ENCODE peak calls at places on chromosomes 7 and 10, in seven cellular contexts. Q is IMR-90, H is prostate gland, O is HepG2, I is thyroid gland, N is suprapubic skin, D is spleen. P is an unnamed sample.

GRCh38 chr10:79053481-79054202 is 15.1 kb upstream of the ZMIZ1 start:
- DNase-seq in Q (no peak), H (no peak), O (no peak), I (no peak), N (peak; percentile 55), D (peak; percentile 67), P (no peak)

GRCh38 chr10:92490387-92490786 is 83.5 kb downstream of the IDE start:
- DNase-seq in Q (peak; percentile 87), H (no peak), O (no peak), I (no peak), N (no peak), D (no peak), P (no peak)

GRCh38 chr7:12231097-12231496 is 20.0 kb downstream of the TMEM106B start:
- DNase-seq in Q (no peak), H (no peak), O (no peak), I (no peak), N (no peak), D (no peak), P (no peak)

GRCh38 chr7:124035706-124036105 is 2.8 kb upstream of the TMEM229A start:
- DNase-seq in Q (no peak), H (no peak), O (no peak), I (no peak), N (no peak), D (no peak), P (no peak)

GRCh38 chr10:8499312-8499711 is 444.8 kb downstream of the GATA3 start:
- DNase-seq in Q (no peak), H (no peak), O (no peak), I (no peak), N (no peak), D (no peak), P (no peak)

GRCh38 chr10:3077940-3078630 is 10.7 kb downstream of the PFKP start:
- DNase-seq in Q (no peak), H (no peak), O (no peak), I (no peak), N (no peak), D (no peak), P (no peak)

GRCh38 chr10:43043342-43043772 is 33.5 kb upstream of the RET start:
- DNase-seq in Q (no peak), H (no peak), O (no peak), I (no peak), N (no peak), D (no peak), P (no peak)

GRCh38 chr7:90503379-90503778 is 33.9 kb downstream of the PTTG1IP2 start:
- DNase-seq in Q (no peak), H (no peak), O (no peak), I (no peak), N (no peak), D (no peak), P (no peak)

GRCh38 chr10:59372543-59372942 is 10.2 kb upstream of the FAM13C start:
- DNase-seq in Q (peak; percentile 49), H (no peak), O (no peak), I (no peak), N (no peak), D (no peak), P (no peak)

GRCh38 chr10:132624847-132625839 is 87.6 kb downstream of the INPP5A start:
- DNase-seq in Q (peak; percentile 20), H (no peak), O (no peak), I (no peak), N (peak; percentile 54), D (peak; percentile 72), P (no peak)

GRCh38 chr7:2503056-2503941 is 16.3 kb upstream of the LFNG start:
- DNase-seq in Q (no peak), H (no peak), O (no peak), I (no peak), N (no peak), D (no peak), P (no peak)

GRCh38 chr7:135755351-135755753 is 6.7 kb upstream of the FAM180A start:
- DNase-seq in Q (no peak), H (no peak), O (no peak), I (no peak), N (no peak), D (no peak), P (no peak)

GRCh38 chr7:13949450-13949849 is 40.0 kb downstream of the ETV1 start:
- DNase-seq in Q (no peak), H (no peak), O (no peak), I (no peak), N (no peak), D (no peak), P (no peak)

GRCh38 chr10:118698421-118698820 is 56.3 kb downstream of the CACUL1 start:
- DNase-seq in Q (peak; percentile 72), H (no peak), O (peak; percentile 10), I (no peak), N (no peak), D (peak; percentile 73), P (no peak)

GRCh38 chr10:75773139-75773801 is 341.8 kb downstream of the LRMDA start:
- DNase-seq in Q (peak; percentile 8), H (no peak), O (peak; percentile 92), I (no peak), N (no peak), D (no peak), P (no peak)

GRCh38 chr7:75567948-75568595 is 76.0 kb downstream of the SPDYE5 start:
- DNase-seq in Q (no peak), H (no peak), O (no peak), I (no peak), N (no peak), D (no peak), P (no peak)

GRCh38 chr7:120862987-120863386 is 5.0 kb upstream of the TSPAN12 start:
- DNase-seq in Q (no peak), H (no peak), O (no peak), I (no peak), N (no peak), D (no peak), P (no peak)

DNA sequence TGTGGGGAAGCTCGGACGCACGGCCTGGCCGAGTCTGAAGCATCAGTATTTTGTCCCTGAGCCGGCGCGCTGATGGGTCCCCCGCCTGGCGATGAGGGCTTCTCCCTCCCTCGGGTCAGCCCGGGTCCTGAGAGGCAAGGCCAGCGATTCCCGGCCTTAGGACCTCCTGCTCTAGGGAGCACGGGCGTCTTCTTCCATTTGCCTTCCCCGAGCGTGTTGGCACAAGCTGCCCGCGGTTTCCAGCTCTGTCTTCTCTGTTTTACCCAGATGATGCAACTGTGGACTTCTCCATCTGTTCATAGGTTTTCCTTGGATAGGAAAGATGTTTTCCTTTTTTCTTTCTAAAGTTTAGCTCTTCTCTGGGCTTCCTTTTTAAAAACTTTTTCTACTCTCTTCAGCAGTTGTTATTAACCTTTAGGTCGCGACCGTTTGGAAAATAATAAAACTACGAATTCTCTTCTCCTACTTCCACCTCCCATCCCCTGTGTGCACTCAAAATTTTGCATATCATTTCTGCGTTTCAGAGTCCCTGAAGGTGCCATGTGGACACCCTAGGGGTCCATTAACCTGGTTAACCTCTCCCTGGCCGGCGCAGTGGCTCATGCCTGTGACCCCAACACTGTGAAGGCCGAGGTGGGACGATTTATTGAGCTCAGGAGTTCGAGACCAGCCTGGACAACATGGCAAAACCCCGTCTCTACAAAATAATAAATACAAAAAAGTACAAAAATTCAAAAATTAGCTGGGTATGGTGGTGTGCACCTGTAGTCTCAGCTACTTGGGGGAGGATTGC is 1.4 kb upstream of the SLC25A28 start:
- DNase-seq in Q (no peak), H (no peak), O (no peak), I (no peak), N (no peak), D (peak; percentile 82), P (no peak)
- TF ChIP-seq POLR2A in Q (no peak), H (peak; percentile 94), O (peak; percentile 66), I (no peak), N (peak; percentile 87), D (peak; percentile 21), P (peak; percentile 40)

DNA sequence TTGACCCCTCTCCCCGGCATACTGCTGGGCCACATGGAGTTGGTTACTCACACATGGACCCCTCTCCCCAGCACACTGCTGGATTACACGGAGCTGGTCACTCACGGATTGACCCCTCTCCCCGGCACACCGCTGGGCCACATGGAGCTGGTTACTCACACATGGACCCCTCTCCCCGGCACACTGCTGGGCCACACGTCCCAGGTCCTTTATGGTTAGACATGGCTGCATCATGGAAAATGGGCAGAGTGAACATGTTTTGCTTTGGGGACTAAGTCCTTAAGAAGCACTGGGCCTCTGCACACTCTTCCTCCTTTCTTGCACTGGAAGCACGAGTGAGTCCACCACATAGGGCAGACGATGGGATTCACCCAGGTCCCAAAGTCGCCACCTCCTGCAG is 102.1 kb upstream of the SHH start:
- DNase-seq in Q (no peak), H (no peak), O (no peak), I (no peak), N (peak; percentile 38), D (peak; percentile 59), P (no peak)
- H3K9me3 ChIP-seq in Q (peaks cover 21% of the 10 kb centered on the region), H (no peaks in the 10 kb centered on the region), O (no peaks in the 10 kb centered on the region), I (no peaks in the 10 kb centered on the region), N (peaks cover 7% of the 10 kb centered on the region), D (peaks cover 34% of the 10 kb centered on the region), P (peaks cover 7% of the 10 kb centered on the region)

DNA sequence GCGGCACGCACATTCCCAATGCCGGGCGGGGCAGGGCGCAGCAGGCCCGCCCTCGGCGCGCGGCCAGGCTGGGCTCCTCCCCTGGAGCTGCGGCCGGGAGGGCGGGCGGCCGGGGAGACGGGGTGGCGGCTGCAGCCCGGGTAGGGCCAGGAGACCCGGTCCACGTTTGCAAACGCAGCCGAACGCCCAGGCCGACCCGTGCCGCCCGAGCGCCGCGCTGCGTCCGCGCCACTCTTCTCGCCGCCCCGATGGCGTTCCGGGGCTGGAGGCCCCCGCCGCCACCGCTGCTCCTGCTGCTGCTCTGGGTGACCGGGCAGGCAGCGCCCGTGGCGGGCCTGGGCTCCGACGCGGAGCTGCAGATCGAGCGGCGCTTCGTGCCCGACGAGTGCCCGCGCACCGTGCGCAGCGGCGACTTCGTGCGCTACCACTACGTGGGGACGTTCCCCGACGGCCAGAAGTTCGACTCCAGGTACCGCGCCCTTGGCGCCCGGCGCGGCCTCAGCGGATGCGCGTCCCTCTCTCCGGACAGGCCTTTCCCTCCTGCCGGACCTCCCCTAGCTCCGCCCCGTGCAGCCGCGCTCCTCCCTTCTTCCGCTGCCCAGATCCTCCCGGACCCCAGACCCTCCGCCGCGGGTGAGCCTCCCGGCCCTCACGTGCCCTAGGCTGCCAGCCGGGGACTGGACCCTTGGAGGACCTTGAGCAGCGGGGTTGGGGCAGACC is at the start of gene FKBP9:
- DNase-seq in Q (peak; percentile 79), H (peak; percentile 85), O (peak; percentile 76), I (peak; percentile 78), N (peak; percentile 87), D (peak; percentile 92), P (peak; percentile 89)
- TF ChIP-seq POLR2A in Q (peak; percentile 38), H (peak; percentile 66), O (peak; percentile 87), I (peak; percentile 2), N (peak; percentile 36), D (no peak), P (peak; percentile 29)

GRCh38 chr7:56218510-56218909 is 102.3 kb upstream of the NUPR2 start:
- DNase-seq in Q (no peak), H (no peak), O (no peak), I (peak; percentile 19), N (no peak), D (no peak), P (no peak)

GRCh38 chr7:56219017-56219416 is 102.8 kb upstream of the NUPR2 start:
- DNase-seq in Q (no peak), H (no peak), O (no peak), I (no peak), N (no peak), D (no peak), P (no peak)

DNA sequence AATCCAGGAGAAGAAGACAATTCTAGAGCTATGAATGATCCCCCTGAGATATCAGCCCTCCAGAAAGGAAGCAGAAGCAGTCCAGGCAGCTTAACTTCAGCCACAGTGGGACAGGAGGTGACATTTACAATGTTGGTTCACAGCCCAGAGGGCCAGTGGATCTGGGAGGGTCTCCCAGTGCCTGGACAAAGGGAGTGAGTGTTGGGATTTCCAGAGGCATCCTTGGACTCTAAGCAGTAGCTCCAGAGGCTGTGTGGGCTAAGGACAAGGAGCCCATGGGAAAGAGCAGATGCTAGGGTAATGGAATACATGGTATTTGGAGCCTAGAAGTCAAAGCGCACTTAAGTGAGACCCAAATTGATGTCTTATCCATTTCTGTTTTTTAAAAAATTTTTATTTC is 97.4 kb upstream of the NUPR2 start:
- DNase-seq in Q (no peak), H (no peak), O (no peak), I (no peak), N (no peak), D (no peak), P (no peak)
- H3K9me3 ChIP-seq in Q (peaks cover 10% of the 10 kb centered on the region), H (no peaks in the 10 kb centered on the region), O (peaks cover 19% of the 10 kb centered on the region), I (no peaks in the 10 kb centered on the region), N (peaks cover 5% of the 10 kb centered on the region), D (peaks cover 66% of the 10 kb centered on the region), P (peaks cover 67% of the 10 kb centered on the region)